ENCODE peak calls at places on chromosomes 13 and 19, in eight cellular contexts. M is pancreas, W is prostate gland, F is GM23248, L is right cardiac atrium, G is colonic mucosa, E is ascending aorta, X is AG04450. U is an unnamed sample.

GRCh38 chr13:45834411-45834994 is 17.1 kb downstream of the SIAH3 start:
- DNase-seq in M (no peak), W (no peak), F (no peak), L (no peak), G (no peak), E (no peak), X (no peak), U (no peak)

GRCh38 chr19:46493236-46494114 is 2.2 kb downstream of the PNMA8B start:
- DNase-seq in M (no peak), W (no peak), F (peak), L (peak), G (no peak), E (no peak), X (no peak), U (no peak)

GRCh38 chr13:75357576-75358295 is 124.2 kb downstream of the TBC1D4 start:
- DNase-seq in M (no peak), W (no peak), F (peak), L (peak), G (no peak), E (no peak), X (no peak), U (peak)

GRCh38 chr13:111650626-111651025 is 330.2 kb downstream of the TEX29 start:
- DNase-seq in M (no peak), W (no peak), F (no peak), L (no peak), G (no peak), E (no peak), X (no peak), U (no peak)

GRCh38 chr13:68056816-68057710 is 826.9 kb upstream of the PCDH9 start:
- DNase-seq in M (peak), W (no peak), F (no peak), L (peak), G (peak), E (no peak), X (no peak), U (no peak)

GRCh38 chr13:39788097-39788496 is 132.6 kb downstream of the COG6 start:
- DNase-seq in M (no peak), W (no peak), F (no peak), L (peak), G (no peak), E (no peak), X (no peak), U (no peak)

GRCh38 chr19:34356875-34357274 is 8.1 kb upstream of the GPI start:
- DNase-seq in M (no peak), W (no peak), F (no peak), L (no peak), G (no peak), E (no peak), X (no peak), U (no peak)

GRCh38 chr13:41276824-41277223 is 13.4 kb upstream of the MTRF1 start:
- DNase-seq in M (no peak), W (no peak), F (no peak), L (no peak), G (no peak), E (no peak), X (no peak), U (no peak)

GRCh38 chr19:55088543-55089265 is 13.0 kb downstream of the EPS8L1 start:
- DNase-seq in M (peak), W (peak), F (peak), L (peak), G (peak), E (peak), X (peak), U (peak)

GRCh38 chr13:40113644-40114304 is 458.3 kb downstream of the COG6 start:
- DNase-seq in M (no peak), W (no peak), F (peak), L (no peak), G (no peak), E (no peak), X (no peak), U (no peak)

GRCh38 chr13:28318418-28318995 is 176.4 kb downstream of the FLT1 start:
- DNase-seq in M (no peak), W (no peak), F (no peak), L (no peak), G (no peak), E (no peak), X (no peak), U (no peak)

GRCh38 chr13:51834581-51835158 is 10.3 kb downstream of the TMEM272 start:
- DNase-seq in M (no peak), W (no peak), F (no peak), L (no peak), G (no peak), E (no peak), X (no peak), U (no peak)

GRCh38 chr13:42041684-42042035 is 6.8 kb upstream of the DGKH start:
- DNase-seq in M (peak), W (peak), F (peak), L (peak), G (peak), E (peak), X (no peak), U (no peak)

DNA sequence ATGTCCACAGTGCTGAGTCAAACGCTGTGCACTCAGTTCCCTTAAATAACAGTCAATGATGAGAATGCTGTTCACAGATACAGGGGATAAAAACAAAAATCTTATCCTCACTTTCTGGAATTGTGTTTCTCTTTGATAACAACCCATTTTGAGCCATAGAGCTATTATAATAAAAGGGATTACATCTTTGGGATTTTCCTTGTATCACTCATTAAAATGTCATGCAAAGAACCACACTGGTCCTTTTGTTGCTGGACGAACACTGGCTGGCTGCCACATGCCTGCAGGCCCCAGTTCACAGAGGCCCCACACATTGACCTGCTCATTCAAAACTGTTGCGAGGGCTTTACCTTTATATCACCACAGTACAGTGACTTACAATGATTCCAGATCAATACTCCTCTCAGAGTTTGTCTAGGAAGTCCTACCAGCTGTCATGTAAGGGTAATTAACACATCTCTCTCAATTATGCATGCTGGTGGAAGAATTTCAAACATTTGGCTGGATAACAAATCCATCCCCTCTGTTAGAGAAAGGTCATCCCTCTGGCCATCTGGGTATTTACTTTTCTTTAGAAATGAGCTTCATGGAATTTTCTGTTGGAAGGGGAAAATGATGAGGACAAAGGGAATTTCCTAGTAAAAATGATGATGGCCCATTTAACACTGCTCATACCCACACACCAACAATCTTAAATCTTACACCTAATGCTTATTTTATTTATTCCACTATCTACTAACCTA is 85.9 kb downstream of the MBNL2 start:
- DNase-seq in M (peak), W (no peak), F (peak), L (peak), G (no peak), E (no peak), X (no peak), U (no peak)
- H3K27ac ChIP-seq in M (no peak), W (no peak), F (peak), L (no peak), G (peak), E (no peak), X (peak), U (no peak)

DNA sequence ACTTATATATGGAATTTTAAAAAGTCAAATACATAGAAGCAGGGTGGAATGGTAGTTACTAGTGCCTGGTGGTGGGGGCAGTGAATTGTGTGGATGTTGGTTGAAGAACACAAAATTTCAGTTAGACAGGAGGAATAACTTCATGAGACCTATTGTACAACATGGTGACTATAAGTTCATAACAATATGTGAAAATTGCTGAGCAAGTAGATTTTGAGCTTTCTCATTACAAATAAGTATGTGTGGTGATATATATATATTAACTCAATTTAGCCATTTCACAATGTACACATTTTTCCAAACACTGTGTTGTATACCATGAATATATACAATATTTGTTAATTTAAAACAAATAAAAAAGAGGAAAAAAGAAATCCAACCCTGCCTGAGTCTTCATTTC is 641.1 kb downstream of the DIAPH3 start:
- DNase-seq in M (no peak), W (no peak), F (no peak), L (no peak), G (no peak), E (no peak), X (no peak), U (no peak)
- H3K27ac ChIP-seq in M (no peak), W (no peak), F (no peak), L (no peak), G (no peak), E (no peak), X (no peak), U (no peak)

DNA sequence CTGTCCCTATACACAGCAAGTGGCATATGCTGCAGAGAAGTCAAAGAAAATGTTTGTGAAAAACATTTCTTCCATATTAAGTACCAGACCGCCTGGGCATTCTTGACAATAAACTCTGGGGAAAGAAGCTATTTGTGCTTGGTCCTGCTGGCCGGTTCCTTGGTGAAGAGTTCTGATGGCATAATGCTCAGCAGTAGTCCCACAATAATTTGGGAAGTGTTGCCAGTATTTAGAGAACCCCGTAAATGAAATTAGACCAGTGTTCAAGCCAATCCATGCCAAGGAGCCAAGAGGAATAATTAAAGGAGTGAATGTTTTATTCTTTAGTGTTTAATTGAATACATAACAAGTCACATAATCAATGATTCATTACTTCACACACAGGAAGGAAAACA is 6.3 kb downstream of the KCTD12 start:
- DNase-seq in M (no peak), W (no peak), F (no peak), L (no peak), G (no peak), E (no peak), X (no peak), U (no peak)
- H3K27ac ChIP-seq in M (no peak), W (no peak), F (peak), L (peak), G (peak), E (peak), X (no peak), U (peak)

DNA sequence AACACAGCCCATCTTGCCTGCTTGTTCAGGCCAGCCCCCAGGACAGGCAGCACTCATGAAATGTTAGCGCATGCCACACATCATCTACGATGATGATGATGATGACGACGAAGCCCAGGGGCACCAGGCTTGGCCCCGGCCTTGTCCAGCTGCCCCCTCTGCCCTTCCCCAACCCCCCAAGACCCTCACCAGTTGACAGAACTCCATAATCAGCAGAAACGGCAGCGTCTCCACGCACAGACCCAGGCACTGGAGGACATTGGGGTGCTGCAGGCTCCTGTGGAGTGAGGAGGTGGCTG is 9.0 kb downstream of the LMTK3 start:
- DNase-seq in M (no peak), W (no peak), F (no peak), L (no peak), G (no peak), E (no peak), X (no peak), U (no peak)
- H3K27ac ChIP-seq in M (peak), W (peak), F (no peak), L (no peak), G (no peak), E (no peak), X (no peak), U (peak)

GRCh38 chr19:8446055-8446709 is 1.4 kb downstream of the HNRNPM start:
- DNase-seq in M (no peak), W (no peak), F (peak), L (no peak), G (no peak), E (no peak), X (no peak), U (no peak)
- H3K27ac ChIP-seq in M (peak), W (peak), F (peak), L (peak), G (peak), E (peak), X (peak), U (peak)

DNA sequence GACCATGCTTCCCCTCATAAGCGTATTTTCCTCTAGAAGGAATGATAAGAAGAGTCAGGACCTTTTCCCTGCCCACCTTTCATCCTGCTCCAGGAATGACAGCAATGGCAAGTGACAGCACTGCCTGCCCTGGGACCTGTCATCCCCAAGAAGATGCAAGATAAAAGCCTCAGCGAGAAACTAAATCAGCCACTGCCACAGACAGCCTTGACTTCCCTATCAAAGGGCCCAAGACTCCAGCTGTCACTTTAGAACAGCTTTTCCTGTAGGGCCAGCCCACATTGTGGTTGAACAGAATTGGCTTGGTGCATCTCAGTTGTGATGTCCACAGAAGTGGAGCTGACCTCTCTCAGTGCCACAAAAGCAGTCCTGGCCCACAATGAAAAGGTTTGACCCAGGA is 1.1 kb downstream of the RAB8A start:
- DNase-seq in M (no peak), W (no peak), F (no peak), L (no peak), G (no peak), E (no peak), X (no peak), U (no peak)
- H3K27ac ChIP-seq in M (no peak), W (no peak), F (no peak), L (no peak), G (peak), E (peak), X (no peak), U (peak)

GRCh38 chr13:110334841-110335490 is 27.9 kb downstream of the COL4A2 start:
- DNase-seq in M (no peak), W (no peak), F (no peak), L (no peak), G (no peak), E (no peak), X (no peak), U (no peak)

GRCh38 chr13:110336108-110336507 is 29.0 kb downstream of the COL4A2 start:
- DNase-seq in M (no peak), W (no peak), F (no peak), L (no peak), G (no peak), E (no peak), X (no peak), U (no peak)

GRCh38 chr13:110334256-110334655 is 27.2 kb downstream of the COL4A2 start:
- DNase-seq in M (no peak), W (no peak), F (no peak), L (no peak), G (no peak), E (peak), X (no peak), U (no peak)

GRCh38 chr13:110332750-110333149 is 25.7 kb downstream of the COL4A2 start:
- DNase-seq in M (no peak), W (no peak), F (no peak), L (no peak), G (no peak), E (no peak), X (no peak), U (no peak)

DNA sequence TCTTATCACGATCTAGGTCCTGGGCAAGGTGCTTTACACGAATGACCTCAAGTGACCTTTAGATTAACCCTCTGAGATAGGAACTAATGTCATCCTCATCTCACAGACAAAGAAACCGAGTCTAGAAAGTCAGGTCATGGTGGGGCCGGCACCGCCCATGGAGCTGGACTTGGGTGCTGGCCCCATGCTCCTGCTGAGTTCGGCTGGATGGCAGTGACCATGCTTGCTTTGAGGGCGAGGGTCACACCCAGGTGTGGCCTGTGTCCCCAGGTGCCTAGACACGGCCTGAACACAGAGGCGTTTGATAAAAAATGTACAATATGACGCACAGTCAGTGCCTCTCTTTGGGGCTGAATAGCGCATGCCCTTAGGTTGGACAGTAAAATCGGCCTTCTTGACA is 26.8 kb downstream of the COL4A2 start:
- DNase-seq in M (no peak), W (no peak), F (no peak), L (no peak), G (no peak), E (peak), X (no peak), U (no peak)
- H3K27ac ChIP-seq in M (no peak), W (peak), F (no peak), L (no peak), G (no peak), E (peak), X (no peak), U (no peak)